ENCODE peak calls at places on chromosome 7, in six cellular contexts. W, Z, Q, F, T and E are unnamed samples.

GRCh38 chr7:42292991-42293521 is 56.0 kb upstream of the GLI3 start:
- DNase-seq in W (peak; percentile 13), Z (peak; percentile 64), Q (peak; percentile 3), F (no peak), T (no peak), E (no peak)

GRCh38 chr7:158274404-158274811 is 313.2 kb downstream of the PTPRN2 start:
- DNase-seq in W (no peak), Z (no peak), Q (no peak), F (no peak), T (no peak), E (no peak)

GRCh38 chr7:150381785-150382122 is 2.6 kb downstream of the ZNF775 start:
- DNase-seq in W (no peak), Z (no peak), Q (no peak), F (no peak), T (no peak), E (no peak)

GRCh38 chr7:136049117-136049516 is 72.0 kb upstream of the MTPN start:
- DNase-seq in W (no peak), Z (no peak), Q (no peak), F (no peak), T (no peak), E (no peak)

GRCh38 chr7:45155941-45156340 is 1.6 kb upstream of the RAMP3 start:
- DNase-seq in W (no peak), Z (no peak), Q (no peak), F (no peak), T (no peak), E (peak; percentile 33)

GRCh38 chr7:24152356-24152755 is 131.6 kb upstream of the NPY start:
- DNase-seq in W (no peak), Z (no peak), Q (peak; percentile 5), F (no peak), T (no peak), E (no peak)

GRCh38 chr7:71408276-71408675 is 276.3 kb downstream of the GALNT17 start:
- DNase-seq in W (no peak), Z (no peak), Q (no peak), F (no peak), T (peak; percentile 77), E (no peak)

GRCh38 chr7:110531186-110531585 is 559.7 kb upstream of the LRRN3 start:
- DNase-seq in W (no peak), Z (no peak), Q (no peak), F (no peak), T (no peak), E (no peak)

GRCh38 chr7:119270045-119270464 is 1002.9 kb upstream of the KCND2 start:
- DNase-seq in W (peak; percentile 68), Z (peak; percentile 63), Q (peak; percentile 82), F (peak; percentile 83), T (no peak), E (peak; percentile 53)

GRCh38 chr7:36607741-36608140 is 116.6 kb downstream of the AOAH start:
- DNase-seq in W (no peak), Z (no peak), Q (no peak), F (no peak), T (no peak), E (no peak)

GRCh38 chr7:137925091-137925490 is 76.8 kb downstream of the CREB3L2 start:
- DNase-seq in W (no peak), Z (no peak), Q (peak; percentile 63), F (no peak), T (no peak), E (no peak)

GRCh38 chr7:111049971-111050680 is 40.8 kb upstream of the LRRN3 start:
- DNase-seq in W (no peak), Z (no peak), Q (no peak), F (no peak), T (no peak), E (no peak)

GRCh38 chr7:90792301-90792700 is 196.2 kb downstream of the CDK14 start:
- DNase-seq in W (no peak), Z (no peak), Q (no peak), F (no peak), T (no peak), E (no peak)

GRCh38 chr7:157703534-157704195 is 366.9 kb downstream of the DNAJB6 start:
- DNase-seq in W (no peak), Z (no peak), Q (no peak), F (no peak), T (no peak), E (no peak)

GRCh38 chr7:139753079-139753692 is 24.6 kb downstream of the HIPK2 start:
- DNase-seq in W (no peak), Z (no peak), Q (no peak), F (no peak), T (no peak), E (no peak)

DNA sequence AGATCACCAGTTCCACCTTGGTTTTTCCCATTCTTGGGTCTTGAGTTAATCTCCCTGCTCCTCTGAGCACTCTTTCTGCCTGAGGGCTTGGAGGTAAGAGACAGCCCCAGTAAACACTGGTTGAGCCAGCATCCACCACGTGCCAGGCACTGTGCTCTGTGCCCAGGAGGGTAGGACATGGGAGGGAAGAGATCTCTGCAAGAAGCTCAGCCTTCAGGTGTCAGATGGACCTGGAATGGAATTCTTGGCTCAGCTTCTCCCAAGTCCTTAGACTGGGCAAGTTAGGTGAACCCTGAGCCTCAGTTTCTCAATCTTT is 2.5 kb downstream of the ZYX start:
- DNase-seq in W (no peak), Z (peak; percentile 39), Q (peak; percentile 20), F (peak; percentile 9), T (no peak), E (no peak)
- H3K4me1 ChIP-seq in W (peaks cover 44% of the 10 kb centered on the region), Z (no peaks in the 10 kb centered on the region), Q (peaks cover 38% of the 10 kb centered on the region), F (peaks cover 18% of the 10 kb centered on the region), T (peaks cover 74% of the 10 kb centered on the region), E (peaks cover 59% of the 10 kb centered on the region)

GRCh38 chr7:29147821-29148220 is 1.5 kb upstream of the CPVL start:
- DNase-seq in W (no peak), Z (no peak), Q (no peak), F (no peak), T (peak; percentile 43), E (no peak)
- H3K4me1 ChIP-seq in W (peaks cover 17% of the 10 kb centered on the region), Z (no peaks in the 10 kb centered on the region), Q (peaks cover 3% of the 10 kb centered on the region), F (peaks cover 16% of the 10 kb centered on the region), T (peaks cover 31% of the 10 kb centered on the region), E (peaks cover 13% of the 10 kb centered on the region)

DNA sequence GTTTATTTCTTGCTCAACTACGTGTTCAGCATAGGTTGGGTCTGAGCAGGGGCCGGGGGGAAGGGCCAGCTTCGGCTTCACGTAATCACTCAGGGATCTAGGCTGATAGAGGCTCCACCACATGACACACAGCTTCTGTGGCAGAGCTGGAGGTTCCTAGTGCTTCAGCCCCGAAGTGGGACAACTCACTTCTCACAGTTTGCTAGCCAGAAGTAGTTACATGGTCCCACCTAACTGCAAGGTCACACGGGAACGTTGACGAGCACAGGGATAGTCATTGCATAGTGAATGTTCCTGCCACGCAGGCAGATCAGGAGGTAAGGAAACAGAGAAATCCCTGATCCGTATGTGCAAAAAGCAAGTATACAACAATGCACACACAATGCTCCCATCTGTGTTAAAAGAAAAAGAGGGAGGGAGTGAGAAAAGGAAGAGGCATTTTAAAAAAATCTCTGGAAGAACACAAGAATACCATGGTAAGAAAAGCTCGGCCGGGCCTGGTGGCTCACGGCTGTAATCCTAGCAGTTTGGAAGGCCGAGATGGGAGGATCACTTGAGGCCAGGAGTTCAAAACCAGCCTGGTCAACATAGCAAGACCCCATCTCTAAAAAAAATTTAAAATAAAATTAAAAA is 16.9 kb downstream of the SMURF1 start:
- DNase-seq in W (peak; percentile 43), Z (no peak), Q (peak; percentile 92), F (no peak), T (no peak), E (no peak)
- H3K4me1 ChIP-seq in W (peaks cover 74% of the 10 kb centered on the region), Z (no peaks in the 10 kb centered on the region), Q (peaks cover 69% of the 10 kb centered on the region), F (peaks cover 3% of the 10 kb centered on the region), T (peaks cover 48% of the 10 kb centered on the region), E (peaks cover 43% of the 10 kb centered on the region)

GRCh38 chr7:3068568-3068967 is 24.9 kb upstream of the CARD11 start:
- DNase-seq in W (no peak), Z (no peak), Q (no peak), F (peak; percentile 42), T (no peak), E (no peak)

GRCh38 chr7:3065724-3066143 is 22.1 kb upstream of the CARD11 start:
- DNase-seq in W (peak; percentile 58), Z (no peak), Q (peak; percentile 7), F (peak; percentile 42), T (no peak), E (peak; percentile 52)

GRCh38 chr7:3067606-3068005 is 23.9 kb upstream of the CARD11 start:
- DNase-seq in W (no peak), Z (no peak), Q (no peak), F (no peak), T (no peak), E (no peak)

GRCh38 chr7:3066506-3066905 is 22.8 kb upstream of the CARD11 start:
- DNase-seq in W (no peak), Z (no peak), Q (no peak), F (no peak), T (no peak), E (no peak)

GRCh38 chr7:3067193-3067592 is 23.5 kb upstream of the CARD11 start:
- DNase-seq in W (no peak), Z (no peak), Q (no peak), F (no peak), T (no peak), E (no peak)
- H3K4me1 ChIP-seq in W (peaks cover 3% of the 10 kb centered on the region), Z (no peaks in the 10 kb centered on the region), Q (no peaks in the 10 kb centered on the region), F (no peaks in the 10 kb centered on the region), T (no peaks in the 10 kb centered on the region), E (no peaks in the 10 kb centered on the region)

DNA sequence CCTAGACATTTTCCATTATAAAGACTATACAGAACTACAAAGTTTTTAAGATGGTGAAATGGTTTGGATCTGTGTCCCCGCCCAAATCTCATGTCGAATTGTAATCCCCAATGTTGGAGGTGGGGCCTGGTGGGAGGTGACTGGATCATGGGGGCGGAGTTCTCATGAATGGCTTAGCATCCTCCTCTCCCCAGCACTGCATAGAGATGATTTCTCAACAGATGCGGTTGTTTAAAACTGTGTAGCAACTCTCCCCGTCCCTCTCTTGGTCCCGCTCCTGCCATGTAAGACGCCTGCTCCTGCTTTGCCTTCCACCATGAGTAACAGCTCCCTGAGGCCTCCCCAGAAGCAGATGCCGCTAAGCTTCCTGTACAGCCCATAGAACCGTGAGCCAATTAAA is 1.6 kb downstream of the FAM133B start:
- DNase-seq in W (no peak), Z (no peak), Q (peak; percentile 26), F (peak; percentile 18), T (no peak), E (no peak)
- H3K4me1 ChIP-seq in W (peaks cover 50% of the 10 kb centered on the region), Z (no peaks in the 10 kb centered on the region), Q (peaks cover 39% of the 10 kb centered on the region), F (peaks cover 4% of the 10 kb centered on the region), T (peaks cover 44% of the 10 kb centered on the region), E (peaks cover 35% of the 10 kb centered on the region)

DNA sequence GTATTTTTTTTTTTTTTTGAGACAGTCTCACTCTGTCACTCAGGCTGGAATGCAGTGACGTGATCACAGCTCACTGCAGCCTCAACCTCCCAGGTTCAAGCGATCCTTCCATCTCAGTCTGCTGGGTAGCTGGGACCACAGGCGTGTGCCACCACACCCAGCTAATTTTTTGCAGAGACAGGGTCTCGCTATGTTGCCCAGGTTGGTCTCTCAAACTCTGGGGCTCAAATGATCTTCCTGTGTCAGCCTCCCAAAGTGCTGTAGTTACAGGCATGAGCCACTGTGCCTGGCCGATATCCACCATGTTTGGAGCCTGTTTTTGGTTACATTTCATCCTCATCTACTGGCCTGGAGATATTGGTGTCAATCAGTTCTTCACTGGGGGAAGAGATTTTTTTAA is 120.7 kb downstream of the CUX1 start:
- DNase-seq in W (no peak), Z (no peak), Q (no peak), F (no peak), T (no peak), E (no peak)
- H3K4me1 ChIP-seq in W (peaks cover 44% of the 10 kb centered on the region), Z (no peaks in the 10 kb centered on the region), Q (peaks cover 37% of the 10 kb centered on the region), F (peaks cover 60% of the 10 kb centered on the region), T (peaks cover 76% of the 10 kb centered on the region), E (peaks cover 67% of the 10 kb centered on the region)